ENCODE peak calls at places on chromosome 10, in ten cellular contexts. I, B, Z, M, F, H, A, K, Y and N are unnamed samples.

GRCh38 chr10:101961591-101962498 is 94.1 kb downstream of the ARMH3 start:
- DNase-seq in I (no peak), B (no peak), Z (peak), M (no peak), F (no peak), H (no peak), A (no peak), K (no peak), Y (no peak), N (no peak)

GRCh38 chr10:102227050-102227449 is 951 bp downstream of the ELOVL3 start:
- DNase-seq in I (no peak), B (no peak), Z (peak), M (no peak), F (peak), H (no peak), A (no peak), K (no peak), Y (peak), N (no peak)

GRCh38 chr10:17290226-17290625 is 62.2 kb downstream of the VIM start:
- DNase-seq in I (no peak), B (no peak), Z (peak), M (peak), F (peak), H (no peak), A (no peak), K (peak), Y (no peak), N (peak)

GRCh38 chr10:110893559-110894179 is 21.9 kb downstream of the PDCD4 start:
- DNase-seq in I (peak), B (no peak), Z (peak), M (no peak), F (no peak), H (no peak), A (no peak), K (peak), Y (peak), N (peak)

GRCh38 chr10:97321032-97321806 is 2.1 kb downstream of the FRAT1 start:
- DNase-seq in I (peak), B (no peak), Z (no peak), M (peak), F (no peak), H (peak), A (no peak), K (no peak), Y (peak), N (no peak)

GRCh38 chr10:21587391-21587790 is 53.4 kb downstream of the MLLT10 start:
- DNase-seq in I (no peak), B (no peak), Z (no peak), M (no peak), F (no peak), H (no peak), A (no peak), K (no peak), Y (no peak), N (no peak)

GRCh38 chr10:24467094-24467493 is 256.6 kb downstream of the ARHGAP21 start:
- DNase-seq in I (no peak), B (no peak), Z (no peak), M (no peak), F (no peak), H (no peak), A (no peak), K (no peak), Y (no peak), N (no peak)

GRCh38 chr10:63910806-63911205 is 389.6 kb downstream of the REEP3 start:
- DNase-seq in I (no peak), B (no peak), Z (no peak), M (no peak), F (no peak), H (no peak), A (no peak), K (no peak), Y (no peak), N (no peak)

GRCh38 chr10:117107280-117107679 is 30.8 kb downstream of the VAX1 start:
- DNase-seq in I (peak), B (no peak), Z (no peak), M (no peak), F (no peak), H (no peak), A (no peak), K (no peak), Y (peak), N (no peak)

GRCh38 chr10:22475857-22476600 is 130.7 kb downstream of the SPAG6 start:
- DNase-seq in I (no peak), B (no peak), Z (peak), M (peak), F (no peak), H (no peak), A (peak), K (peak), Y (no peak), N (no peak)

GRCh38 chr10:21238044-21238443 is 287.4 kb downstream of the SKIDA1 start:
- DNase-seq in I (no peak), B (no peak), Z (no peak), M (no peak), F (no peak), H (no peak), A (no peak), K (no peak), Y (no peak), N (no peak)

GRCh38 chr10:9781681-9782080 is 1236.0 kb upstream of the CELF2 start:
- DNase-seq in I (no peak), B (no peak), Z (no peak), M (no peak), F (no peak), H (no peak), A (no peak), K (no peak), Y (no peak), N (no peak)

GRCh38 chr10:22314852-22315251 is 1.3 kb upstream of the COMMD3 start:
- DNase-seq in I (no peak), B (no peak), Z (no peak), M (no peak), F (no peak), H (no peak), A (no peak), K (no peak), Y (no peak), N (no peak)

GRCh38 chr10:131806646-131807317 is 94.0 kb upstream of the PPP2R2D start:
- DNase-seq in I (no peak), B (peak), Z (no peak), M (no peak), F (no peak), H (no peak), A (no peak), K (no peak), Y (no peak), N (no peak)

GRCh38 chr10:106711313-106711906 is 453.1 kb downstream of the SORCS1 start:
- DNase-seq in I (no peak), B (peak), Z (peak), M (peak), F (no peak), H (no peak), A (peak), K (no peak), Y (peak), N (peak)

GRCh38 chr10:79453392-79453791 is 8.0 kb upstream of the ZCCHC24 start:
- DNase-seq in I (no peak), B (no peak), Z (no peak), M (no peak), F (no peak), H (no peak), A (no peak), K (no peak), Y (no peak), N (no peak)

GRCh38 chr10:116183733-116184447 is 89.1 kb downstream of the GFRA1 start:
- DNase-seq in I (no peak), B (no peak), Z (peak), M (no peak), F (no peak), H (no peak), A (no peak), K (no peak), Y (no peak), N (no peak)

GRCh38 chr10:79638318-79638717 is 27.6 kb downstream of the SFTPA1 start:
- DNase-seq in I (no peak), B (no peak), Z (no peak), M (no peak), F (no peak), H (no peak), A (no peak), K (no peak), Y (no peak), N (no peak)

GRCh38 chr10:17256627-17257026 is 28.6 kb downstream of the VIM start:
- DNase-seq in I (no peak), B (no peak), Z (no peak), M (no peak), F (no peak), H (no peak), A (no peak), K (no peak), Y (no peak), N (no peak)

GRCh38 chr10:5648494-5649457 is 17.6 kb downstream of the ASB13 start:
- DNase-seq in I (no peak), B (no peak), Z (no peak), M (no peak), F (no peak), H (no peak), A (no peak), K (no peak), Y (no peak), N (no peak)

GRCh38 chr10:132631348-132631735 is 93.8 kb downstream of the INPP5A start:
- DNase-seq in I (no peak), B (no peak), Z (no peak), M (no peak), F (no peak), H (no peak), A (no peak), K (no peak), Y (no peak), N (no peak)

GRCh38 chr10:78542536-78542935 is 508.9 kb downstream of the RPS24 start:
- DNase-seq in I (no peak), B (no peak), Z (no peak), M (no peak), F (no peak), H (no peak), A (no peak), K (no peak), Y (no peak), N (no peak)

GRCh38 chr10:93313798-93314197 is 168.3 kb downstream of the MYOF start:
- DNase-seq in I (no peak), B (no peak), Z (no peak), M (no peak), F (no peak), H (no peak), A (no peak), K (no peak), Y (peak), N (no peak)

GRCh38 chr10:21527634-21528451 is 2.4 kb upstream of the SKIDA1 start:
- DNase-seq in I (no peak), B (no peak), Z (peak), M (no peak), F (no peak), H (no peak), A (no peak), K (no peak), Y (no peak), N (no peak)

GRCh38 chr10:71966046-71967004 is 2.1 kb downstream of the CHST3 start:
- DNase-seq in I (no peak), B (peak), Z (peak), M (no peak), F (no peak), H (no peak), A (no peak), K (no peak), Y (no peak), N (no peak)

GRCh38 chr10:63799511-63799910 is 278.3 kb downstream of the REEP3 start:
- DNase-seq in I (no peak), B (no peak), Z (no peak), M (no peak), F (no peak), H (no peak), A (no peak), K (peak), Y (no peak), N (no peak)

GRCh38 chr10:129541208-129541607 is 74.2 kb downstream of the MGMT start:
- DNase-seq in I (no peak), B (no peak), Z (no peak), M (no peak), F (no peak), H (no peak), A (no peak), K (no peak), Y (no peak), N (no peak)

GRCh38 chr10:121543545-121543944 is 54.7 kb downstream of the FGFR2 start:
- DNase-seq in I (no peak), B (no peak), Z (no peak), M (no peak), F (no peak), H (no peak), A (no peak), K (no peak), Y (no peak), N (no peak)

GRCh38 chr10:132476146-132477065 is 61.2 kb upstream of the INPP5A start:
- DNase-seq in I (no peak), B (no peak), Z (no peak), M (no peak), F (no peak), H (no peak), A (no peak), K (no peak), Y (no peak), N (no peak)

GRCh38 chr10:89086801-89087513 is 96.4 kb downstream of the FAS start:
- DNase-seq in I (no peak), B (peak), Z (peak), M (no peak), F (peak), H (no peak), A (no peak), K (no peak), Y (peak), N (no peak)

GRCh38 chr10:91190388-91190870 is 30.0 kb upstream of the PCGF5 start:
- DNase-seq in I (no peak), B (no peak), Z (peak), M (no peak), F (peak), H (no peak), A (no peak), K (no peak), Y (peak), N (no peak)

GRCh38 chr10:45179716-45180115 is 135.7 kb downstream of the OR13A1 start:
- DNase-seq in I (no peak), B (no peak), Z (no peak), M (no peak), F (no peak), H (no peak), A (no peak), K (no peak), Y (no peak), N (no peak)

GRCh38 chr10:91239789-91240188 is 19.3 kb downstream of the PCGF5 start:
- DNase-seq in I (no peak), B (no peak), Z (no peak), M (no peak), F (no peak), H (no peak), A (no peak), K (no peak), Y (no peak), N (no peak)

GRCh38 chr10:72353963-72354355 is 760 bp downstream of the DNAJB12 start:
- DNase-seq in I (no peak), B (no peak), Z (peak), M (no peak), F (no peak), H (no peak), A (no peak), K (no peak), Y (no peak), N (no peak)

GRCh38 chr10:103595933-103596726 is 102.6 kb downstream of the NEURL1 start:
- DNase-seq in I (no peak), B (no peak), Z (no peak), M (no peak), F (no peak), H (no peak), A (no peak), K (no peak), Y (no peak), N (no peak)

GRCh38 chr10:103493362-103493871 is at the start of gene NEURL1:
- DNase-seq in I (peak), B (no peak), Z (no peak), M (no peak), F (no peak), H (no peak), A (no peak), K (no peak), Y (no peak), N (peak)